ENCODE peak calls at places on chromosomes 7 and 10, in seven cellular contexts. One of them, this sample, is unnamed.

GRCh38 chr7:111240371-111240770 is 149.4 kb downstream of the LRRN3 start:
- DNase-seq in fibroblast of the aortic adventitia: no peak
- DNase-seq in dorsolateral prefrontal cortex: no peak
- DNase-seq in BJ: no peak
- DNase-seq in cardiac fibroblast: no peak
- DNase-seq in RWPE1: no peak
- DNase-seq in keratinocyte: no peak
- DNase-seq in this sample: no peak

GRCh38 chr7:136064627-136065237 is 87.6 kb upstream of the MTPN start:
- DNase-seq in fibroblast of the aortic adventitia: no peak
- DNase-seq in dorsolateral prefrontal cortex: no peak
- DNase-seq in BJ: no peak
- DNase-seq in cardiac fibroblast: no peak
- DNase-seq in RWPE1: no peak
- DNase-seq in keratinocyte: no peak
- DNase-seq in this sample: no peak

GRCh38 chr7:136057509-136057908 is 80.3 kb upstream of the MTPN start:
- DNase-seq in fibroblast of the aortic adventitia: no peak
- DNase-seq in dorsolateral prefrontal cortex: no peak
- DNase-seq in BJ: no peak
- DNase-seq in cardiac fibroblast: no peak
- DNase-seq in RWPE1: no peak
- DNase-seq in keratinocyte: no peak
- DNase-seq in this sample: no peak

GRCh38 chr7:55464422-55464821 is 99.3 kb downstream of the LANCL2 start:
- DNase-seq in fibroblast of the aortic adventitia: no peak
- DNase-seq in dorsolateral prefrontal cortex: no peak
- DNase-seq in BJ: no peak
- DNase-seq in cardiac fibroblast: no peak
- DNase-seq in RWPE1: no peak
- DNase-seq in keratinocyte: no peak
- DNase-seq in this sample: no peak

GRCh38 chr10:89280501-89280900 is 21.3 kb upstream of the IFIT2 start:
- DNase-seq in fibroblast of the aortic adventitia: no peak
- DNase-seq in dorsolateral prefrontal cortex: no peak
- DNase-seq in BJ: no peak
- DNase-seq in cardiac fibroblast: no peak
- DNase-seq in RWPE1: no peak
- DNase-seq in keratinocyte: no peak
- DNase-seq in this sample: no peak

GRCh38 chr10:71805776-71806705 is 32.7 kb upstream of the VSIR start:
- DNase-seq in fibroblast of the aortic adventitia: no peak
- DNase-seq in dorsolateral prefrontal cortex: no peak
- DNase-seq in BJ: no peak
- DNase-seq in cardiac fibroblast: peak
- DNase-seq in RWPE1: peak
- DNase-seq in keratinocyte: peak
- DNase-seq in this sample: no peak

GRCh38 chr7:151291206-151291605 is 42.7 kb upstream of the SMARCD3 start:
- DNase-seq in fibroblast of the aortic adventitia: no peak
- DNase-seq in dorsolateral prefrontal cortex: no peak
- DNase-seq in BJ: no peak
- DNase-seq in cardiac fibroblast: no peak
- DNase-seq in RWPE1: no peak
- DNase-seq in keratinocyte: no peak
- DNase-seq in this sample: no peak

GRCh38 chr10:49474901-49475300 is 64.0 kb downstream of the ERCC6 start:
- DNase-seq in fibroblast of the aortic adventitia: no peak
- DNase-seq in dorsolateral prefrontal cortex: no peak
- DNase-seq in BJ: no peak
- DNase-seq in cardiac fibroblast: peak
- DNase-seq in RWPE1: peak
- DNase-seq in keratinocyte: no peak
- DNase-seq in this sample: no peak

GRCh38 chr10:72702868-72703581 is 11.1 kb downstream of the MCU start:
- DNase-seq in fibroblast of the aortic adventitia: peak
- DNase-seq in dorsolateral prefrontal cortex: no peak
- DNase-seq in BJ: no peak
- DNase-seq in cardiac fibroblast: peak
- DNase-seq in RWPE1: no peak
- DNase-seq in keratinocyte: no peak
- DNase-seq in this sample: no peak

GRCh38 chr10:44863344-44864041 is 47.6 kb upstream of the TMEM72 start:
- DNase-seq in fibroblast of the aortic adventitia: no peak
- DNase-seq in dorsolateral prefrontal cortex: no peak
- DNase-seq in BJ: no peak
- DNase-seq in cardiac fibroblast: no peak
- DNase-seq in RWPE1: no peak
- DNase-seq in keratinocyte: no peak
- DNase-seq in this sample: peak
- TF ChIP-seq CTCF in fibroblast of the aortic adventitia: no peak
- TF ChIP-seq CTCF in dorsolateral prefrontal cortex: no peak
- TF ChIP-seq CTCF in BJ: no peak
- TF ChIP-seq CTCF in cardiac fibroblast: no peak
- TF ChIP-seq CTCF in RWPE1: no peak
- TF ChIP-seq CTCF in keratinocyte: no peak
- TF ChIP-seq CTCF in this sample: no peak

GRCh38 chr7:107194051-107194450 is 25.2 kb downstream of the HBP1 start:
- DNase-seq in fibroblast of the aortic adventitia: no peak
- DNase-seq in dorsolateral prefrontal cortex: no peak
- DNase-seq in BJ: no peak
- DNase-seq in cardiac fibroblast: peak
- DNase-seq in RWPE1: no peak
- DNase-seq in keratinocyte: no peak
- DNase-seq in this sample: no peak
- TF ChIP-seq CTCF in fibroblast of the aortic adventitia: no peak
- TF ChIP-seq CTCF in dorsolateral prefrontal cortex: peak
- TF ChIP-seq CTCF in BJ: no peak
- TF ChIP-seq CTCF in cardiac fibroblast: no peak
- TF ChIP-seq CTCF in RWPE1: peak
- TF ChIP-seq CTCF in keratinocyte: no peak
- TF ChIP-seq CTCF in this sample: peak

DNA sequence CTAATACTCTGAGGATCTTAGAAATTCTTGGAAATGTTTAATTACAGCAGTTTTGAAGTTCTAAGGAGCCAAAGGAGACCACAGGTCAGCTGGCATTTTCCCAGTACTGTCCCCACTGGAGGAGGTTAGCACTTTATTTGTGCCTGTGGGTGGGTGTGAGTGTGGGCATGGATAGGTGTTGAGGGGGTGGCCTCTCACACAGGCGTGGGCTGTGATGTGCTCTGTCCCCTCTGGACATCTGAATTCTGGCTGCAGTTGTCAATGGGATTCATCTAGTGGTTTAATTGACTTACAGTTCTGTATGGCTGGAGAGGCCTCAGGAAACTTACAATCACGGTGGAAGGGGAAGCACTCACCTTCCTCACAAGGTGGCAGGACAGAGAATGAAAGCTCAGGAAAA is 135.4 kb upstream of the NAMPT start:
- DNase-seq in fibroblast of the aortic adventitia: no peak
- DNase-seq in dorsolateral prefrontal cortex: no peak
- DNase-seq in BJ: no peak
- DNase-seq in cardiac fibroblast: no peak
- DNase-seq in RWPE1: no peak
- DNase-seq in keratinocyte: no peak
- DNase-seq in this sample: no peak
- TF ChIP-seq CTCF in fibroblast of the aortic adventitia: no peak
- TF ChIP-seq CTCF in dorsolateral prefrontal cortex: no peak
- TF ChIP-seq CTCF in BJ: no peak
- TF ChIP-seq CTCF in cardiac fibroblast: no peak
- TF ChIP-seq CTCF in RWPE1: no peak
- TF ChIP-seq CTCF in keratinocyte: no peak
- TF ChIP-seq CTCF in this sample: no peak

DNA sequence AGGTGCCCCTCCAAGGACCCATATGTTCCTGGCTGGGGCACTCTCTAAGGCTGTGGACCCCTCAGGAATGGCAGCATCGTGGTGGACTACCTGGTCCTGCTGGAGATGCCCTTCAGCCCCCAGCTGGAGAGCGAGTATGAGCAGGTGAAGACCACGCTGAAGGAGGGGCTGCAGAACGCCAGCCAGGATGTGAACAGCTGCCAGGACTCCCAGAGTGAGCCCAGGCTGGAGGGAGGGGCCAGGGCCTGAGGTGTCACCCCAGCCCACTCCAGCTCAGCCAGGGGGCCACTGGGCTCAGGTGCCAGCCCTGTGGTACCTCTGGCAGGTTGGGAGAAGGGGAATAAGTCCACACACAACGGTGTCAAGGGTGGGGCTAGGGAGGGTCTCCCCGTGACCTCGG is 4.7 kb upstream of the MUC12 start:
- DNase-seq in fibroblast of the aortic adventitia: no peak
- DNase-seq in dorsolateral prefrontal cortex: no peak
- DNase-seq in BJ: no peak
- DNase-seq in cardiac fibroblast: no peak
- DNase-seq in RWPE1: no peak
- DNase-seq in keratinocyte: no peak
- DNase-seq in this sample: no peak
- TF ChIP-seq CTCF in fibroblast of the aortic adventitia: no peak
- TF ChIP-seq CTCF in dorsolateral prefrontal cortex: no peak
- TF ChIP-seq CTCF in BJ: no peak
- TF ChIP-seq CTCF in cardiac fibroblast: no peak
- TF ChIP-seq CTCF in RWPE1: no peak
- TF ChIP-seq CTCF in keratinocyte: no peak
- TF ChIP-seq CTCF in this sample: no peak

DNA sequence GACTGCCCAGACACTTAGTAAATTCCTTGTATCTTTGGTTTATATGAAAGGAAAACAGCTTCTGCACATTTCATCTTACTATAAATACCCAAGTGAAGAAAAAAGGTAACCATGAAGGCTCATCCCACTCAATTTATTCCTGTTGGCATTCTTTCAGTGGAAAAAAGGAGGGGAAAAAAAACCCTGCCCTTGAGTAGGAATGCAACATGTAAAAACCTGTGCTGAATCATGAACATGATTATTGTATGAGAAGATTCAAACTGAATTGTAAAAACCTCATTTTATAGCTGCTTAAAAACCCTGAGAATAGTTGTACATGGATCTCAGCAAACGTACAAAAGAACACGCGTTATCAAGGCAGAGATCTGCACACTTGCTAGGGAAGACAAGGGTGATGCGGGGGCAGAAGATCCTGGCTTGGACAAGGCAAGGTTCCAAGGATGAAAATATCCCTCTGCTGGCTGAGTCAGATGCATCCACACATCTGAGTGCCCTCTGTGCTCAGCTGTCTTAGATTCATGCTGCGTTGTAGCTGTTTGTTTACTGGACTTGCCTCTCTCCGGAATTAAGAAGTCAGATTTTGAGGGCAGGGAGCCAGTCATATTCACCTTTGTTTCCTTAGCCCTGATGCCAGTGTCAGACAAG is 658.2 kb downstream of the PARD3 start:
- DNase-seq in fibroblast of the aortic adventitia: peak
- DNase-seq in dorsolateral prefrontal cortex: peak
- DNase-seq in BJ: peak
- DNase-seq in cardiac fibroblast: peak
- DNase-seq in RWPE1: peak
- DNase-seq in keratinocyte: peak
- DNase-seq in this sample: no peak
- TF ChIP-seq CTCF in fibroblast of the aortic adventitia: peak
- TF ChIP-seq CTCF in dorsolateral prefrontal cortex: no peak
- TF ChIP-seq CTCF in BJ: peak
- TF ChIP-seq CTCF in cardiac fibroblast: peak
- TF ChIP-seq CTCF in RWPE1: no peak
- TF ChIP-seq CTCF in keratinocyte: peak
- TF ChIP-seq CTCF in this sample: no peak

GRCh38 chr7:2921748-2922147 is 77.6 kb upstream of the GNA12 start:
- DNase-seq in fibroblast of the aortic adventitia: no peak
- DNase-seq in dorsolateral prefrontal cortex: no peak
- DNase-seq in BJ: no peak
- DNase-seq in cardiac fibroblast: no peak
- DNase-seq in RWPE1: no peak
- DNase-seq in keratinocyte: no peak
- DNase-seq in this sample: no peak
- TF ChIP-seq CTCF in fibroblast of the aortic adventitia: peak
- TF ChIP-seq CTCF in dorsolateral prefrontal cortex: peak
- TF ChIP-seq CTCF in BJ: peak
- TF ChIP-seq CTCF in cardiac fibroblast: peak
- TF ChIP-seq CTCF in RWPE1: no peak
- TF ChIP-seq CTCF in keratinocyte: peak
- TF ChIP-seq CTCF in this sample: peak

GRCh38 chr10:22570234-22570633 is 144.1 kb downstream of the PIP4K2A start:
- DNase-seq in fibroblast of the aortic adventitia: no peak
- DNase-seq in dorsolateral prefrontal cortex: no peak
- DNase-seq in BJ: no peak
- DNase-seq in cardiac fibroblast: no peak
- DNase-seq in RWPE1: no peak
- DNase-seq in keratinocyte: no peak
- DNase-seq in this sample: peak

GRCh38 chr10:22568928-22569327 is 145.4 kb downstream of the PIP4K2A start:
- DNase-seq in fibroblast of the aortic adventitia: no peak
- DNase-seq in dorsolateral prefrontal cortex: no peak
- DNase-seq in BJ: no peak
- DNase-seq in cardiac fibroblast: no peak
- DNase-seq in RWPE1: no peak
- DNase-seq in keratinocyte: no peak
- DNase-seq in this sample: no peak

GRCh38 chr10:22570733-22571430 is 143.5 kb downstream of the PIP4K2A start:
- DNase-seq in fibroblast of the aortic adventitia: no peak
- DNase-seq in dorsolateral prefrontal cortex: no peak
- DNase-seq in BJ: no peak
- DNase-seq in cardiac fibroblast: no peak
- DNase-seq in RWPE1: no peak
- DNase-seq in keratinocyte: no peak
- DNase-seq in this sample: no peak

GRCh38 chr10:22579826-22580225 is 134.6 kb downstream of the PIP4K2A start:
- DNase-seq in fibroblast of the aortic adventitia: no peak
- DNase-seq in dorsolateral prefrontal cortex: no peak
- DNase-seq in BJ: no peak
- DNase-seq in cardiac fibroblast: no peak
- DNase-seq in RWPE1: no peak
- DNase-seq in keratinocyte: no peak
- DNase-seq in this sample: no peak

GRCh38 chr10:22573820-22574569 is 140.4 kb downstream of the PIP4K2A start:
- DNase-seq in fibroblast of the aortic adventitia: peak
- DNase-seq in dorsolateral prefrontal cortex: no peak
- DNase-seq in BJ: no peak
- DNase-seq in cardiac fibroblast: peak
- DNase-seq in RWPE1: no peak
- DNase-seq in keratinocyte: no peak
- DNase-seq in this sample: no peak
- TF ChIP-seq CTCF in fibroblast of the aortic adventitia: peak
- TF ChIP-seq CTCF in dorsolateral prefrontal cortex: peak
- TF ChIP-seq CTCF in BJ: peak
- TF ChIP-seq CTCF in cardiac fibroblast: peak
- TF ChIP-seq CTCF in RWPE1: peak
- TF ChIP-seq CTCF in keratinocyte: peak
- TF ChIP-seq CTCF in this sample: peak